ENCODE peak calls at places on chromosomes 16 and 17, in five cellular contexts. E, Y, J, I and Q are unnamed samples.

GRCh38 chr16:87483481-87483880 is 9.3 kb downstream of the ZCCHC14 start:
- DNase-seq in E (no peak), Y (no peak), J (no peak), I (no peak), Q (no peak)

GRCh38 chr16:82361885-82362284 is 191.9 kb upstream of the MPHOSPH6 start:
- DNase-seq in E (no peak), Y (no peak), J (no peak), I (no peak), Q (no peak)

GRCh38 chr16:85462405-85463227 is 150.5 kb upstream of the GSE1 start:
- DNase-seq in E (no peak), Y (peak), J (peak), I (peak), Q (no peak)

GRCh38 chr17:31690118-31690517 is 168.9 kb downstream of the COPRS start:
- DNase-seq in E (no peak), Y (no peak), J (no peak), I (no peak), Q (no peak)

GRCh38 chr17:43918026-43918389 is 10.7 kb upstream of the MPP2 start:
- DNase-seq in E (no peak), Y (no peak), J (no peak), I (no peak), Q (no peak)

GRCh38 chr17:28282596-28282995 is 36.4 kb upstream of the TMEM97 start:
- DNase-seq in E (peak), Y (no peak), J (peak), I (peak), Q (no peak)

GRCh38 chr17:52024296-52024870 is 134.1 kb downstream of the CA10 start:
- DNase-seq in E (no peak), Y (peak), J (no peak), I (no peak), Q (no peak)

GRCh38 chr16:22232277-22233049 is 26.4 kb downstream of the EEF2K start:
- DNase-seq in E (peak), Y (no peak), J (no peak), I (no peak), Q (no peak)

GRCh38 chr17:42133461-42134041 is 10.9 kb downstream of the HSPB9 start:
- DNase-seq in E (no peak), Y (no peak), J (peak), I (peak), Q (no peak)

GRCh38 chr17:56185905-56186783 is 32.9 kb downstream of the ANKFN1 start:
- DNase-seq in E (peak), Y (peak), J (no peak), I (no peak), Q (no peak)

GRCh38 chr16:4426021-4426684 is 485 bp downstream of the DNAJA3 start:
- DNase-seq in E (no peak), Y (no peak), J (no peak), I (no peak), Q (no peak)

GRCh38 chr16:58474296-58474695 is 25.6 kb upstream of the NDRG4 start:
- DNase-seq in E (no peak), Y (no peak), J (no peak), I (no peak), Q (no peak)

GRCh38 chr17:65370669-65371126 is 190.8 kb downstream of the AXIN2 start:
- DNase-seq in E (no peak), Y (no peak), J (no peak), I (no peak), Q (no peak)

GRCh38 chr17:76204277-76204676 is 36.0 kb downstream of the RNF157 start:
- DNase-seq in E (peak), Y (no peak), J (no peak), I (no peak), Q (no peak)

GRCh38 chr16:73365010-73365409 is 317.1 kb upstream of the ZFHX3 start:
- DNase-seq in E (peak), Y (no peak), J (peak), I (peak), Q (no peak)

GRCh38 chr16:7967986-7968509 is 622.3 kb downstream of the TMEM114 start:
- DNase-seq in E (no peak), Y (no peak), J (no peak), I (no peak), Q (no peak)

GRCh38 chr16:64952177-64952576 is 169.7 kb downstream of the CDH11 start:
- DNase-seq in E (peak), Y (no peak), J (no peak), I (no peak), Q (no peak)

GRCh38 chr16:31301708-31302400 is 42.1 kb downstream of the ITGAM start:
- DNase-seq in E (no peak), Y (peak), J (no peak), I (no peak), Q (peak)